ENCODE peak calls at places on chromosomes 4 and X, in six cellular contexts. Z, X, P, G, V and J are unnamed samples.

GRCh38 chr4:88240297-88240714 is 44.1 kb downstream of the PPM1K start:
- DNase-seq in V (peak; percentile 72), Z (peak; percentile 59), X (peak; percentile 15), P (no peak), G (peak; percentile 17), J (no peak)

GRCh38 chr4:113784497-113785254 is 23.1 kb upstream of the CAMK2D start:
- DNase-seq in P (no peak), G (peak; percentile 99), V (no peak), X (peak; percentile 97), Z (no peak), J (peak; percentile 99)

GRCh38 chr4:124535004-124535403 is 177.5 kb downstream of the ANKRD50 start:
- DNase-seq in X (no peak), V (no peak), G (no peak), Z (no peak), P (no peak), J (no peak)

GRCh38 chr4:114601304-114602052 is 2.9 kb downstream of the UGT8 start:
- DNase-seq in P (peak; percentile 32), X (no peak), G (no peak), V (no peak), Z (no peak), J (no peak)

GRCh38 chr4:174996079-174996478 is 77.9 kb downstream of the ADAM29 start:
- DNase-seq in G (no peak), V (no peak), X (no peak), P (no peak), Z (no peak), J (no peak)

GRCh38 chr4:105896461-105896939 is 1.2 kb downstream of the NPNT start:
- DNase-seq in V (no peak), X (no peak), Z (no peak), G (no peak), P (no peak), J (no peak)

GRCh38 chrX:45537936-45538335 is 337.3 kb upstream of the DIPK2B start:
- DNase-seq in G (no peak), P (no peak), X (peak; percentile 22), Z (no peak), V (no peak), J (no peak)

GRCh38 chr4:188719794-188720193 is 580.6 kb downstream of the TRIML1 start:
- DNase-seq in P (no peak), X (no peak), V (no peak), Z (no peak), G (no peak), J (no peak)

GRCh38 chr4:7366180-7366957 is 68.4 kb downstream of the PSAPL1 start:
- DNase-seq in P (no peak), G (no peak), V (no peak), X (no peak), Z (no peak), J (no peak)

GRCh38 chr4:81845761-81846160 is 374.1 kb upstream of the RASGEF1B start:
- DNase-seq in Z (no peak), V (no peak), P (no peak), G (no peak), X (peak; percentile 55), J (no peak)

DNA sequence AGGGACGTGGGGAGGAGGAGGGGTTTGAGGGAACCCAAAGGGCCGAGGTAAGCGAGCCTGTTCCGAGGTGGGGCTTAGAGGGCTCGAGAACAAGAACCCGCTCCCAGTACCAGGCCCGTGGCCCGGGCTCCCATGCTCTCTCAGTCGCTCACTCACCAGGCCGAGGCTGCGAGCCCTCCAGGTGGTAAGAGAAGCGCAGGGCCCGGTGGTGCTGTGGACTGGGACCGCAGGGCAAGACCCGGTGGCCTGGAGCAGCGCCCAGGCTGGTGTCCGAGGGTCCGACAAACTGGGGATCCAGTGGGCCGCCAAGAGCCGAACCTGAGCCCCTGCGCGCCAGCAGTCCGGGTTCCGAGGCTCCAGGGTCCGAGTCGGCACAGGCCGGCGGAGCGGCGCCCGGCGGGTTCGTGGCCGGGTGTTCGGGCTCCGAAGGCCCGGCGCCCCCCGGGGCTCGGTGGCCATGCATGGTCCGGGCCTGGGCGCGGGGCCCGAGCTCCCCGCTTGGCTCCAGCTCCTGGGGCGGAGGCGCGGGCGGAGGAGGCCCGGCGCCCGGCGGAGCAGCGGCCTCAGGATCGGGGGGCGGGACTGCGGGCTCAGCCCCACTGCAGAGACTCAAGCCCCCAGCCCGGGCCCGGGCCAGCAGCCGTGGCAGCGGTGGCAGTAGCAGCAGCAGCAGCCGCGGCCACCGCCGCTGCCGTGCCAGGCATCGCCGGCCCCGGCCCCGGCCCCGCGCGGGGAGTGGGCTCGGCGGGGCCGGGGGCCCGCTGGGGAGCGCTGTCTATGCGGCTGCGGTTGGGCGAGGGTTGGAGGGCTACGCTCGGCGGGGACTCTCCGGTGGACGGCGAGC is 842 bp downstream of the FGD1 start:
- DNase-seq in X (peak; percentile 34), Z (peak; percentile 33), P (no peak), G (peak; percentile 18), V (no peak), J (peak; percentile 35)
- H3K4me3 ChIP-seq in X (peak overlapping the region; percentile 76), Z (peak overlapping the region; percentile 46), P (no peak overlapping the region), G (peak overlapping the region; percentile 64), V (peak overlapping the region; percentile 76), J (peak overlapping the region; percentile 71)

DNA sequence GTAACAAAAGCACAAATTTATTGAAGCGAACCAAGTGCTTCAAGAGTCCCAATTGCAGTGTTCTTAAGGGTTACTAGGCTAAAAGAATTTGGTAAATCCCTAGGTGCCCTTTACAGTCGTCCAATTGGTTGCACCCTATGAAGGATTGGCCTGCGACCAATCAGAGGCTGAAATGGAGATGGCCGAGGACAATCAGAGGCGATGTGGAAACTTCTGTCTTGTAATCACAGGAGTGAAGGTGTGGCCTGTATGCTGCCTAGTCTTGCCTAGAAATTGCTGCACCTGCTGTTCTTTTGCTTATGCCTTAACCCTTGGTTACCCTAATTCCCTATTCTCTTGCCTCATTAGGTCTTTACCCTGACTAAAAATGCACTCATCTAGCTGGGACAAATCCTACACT is 1.1 kb upstream of the DCK start:
- DNase-seq in V (no peak), Z (no peak), G (peak; percentile 22), P (no peak), X (no peak), J (no peak)
- H3K4me3 ChIP-seq in V (peak overlapping the region; percentile 84), Z (peak overlapping the region; percentile 77), G (peak overlapping the region; percentile 93), P (peak overlapping the region; percentile 82), X (no peak overlapping the region), J (peak overlapping the region; percentile 82)

DNA sequence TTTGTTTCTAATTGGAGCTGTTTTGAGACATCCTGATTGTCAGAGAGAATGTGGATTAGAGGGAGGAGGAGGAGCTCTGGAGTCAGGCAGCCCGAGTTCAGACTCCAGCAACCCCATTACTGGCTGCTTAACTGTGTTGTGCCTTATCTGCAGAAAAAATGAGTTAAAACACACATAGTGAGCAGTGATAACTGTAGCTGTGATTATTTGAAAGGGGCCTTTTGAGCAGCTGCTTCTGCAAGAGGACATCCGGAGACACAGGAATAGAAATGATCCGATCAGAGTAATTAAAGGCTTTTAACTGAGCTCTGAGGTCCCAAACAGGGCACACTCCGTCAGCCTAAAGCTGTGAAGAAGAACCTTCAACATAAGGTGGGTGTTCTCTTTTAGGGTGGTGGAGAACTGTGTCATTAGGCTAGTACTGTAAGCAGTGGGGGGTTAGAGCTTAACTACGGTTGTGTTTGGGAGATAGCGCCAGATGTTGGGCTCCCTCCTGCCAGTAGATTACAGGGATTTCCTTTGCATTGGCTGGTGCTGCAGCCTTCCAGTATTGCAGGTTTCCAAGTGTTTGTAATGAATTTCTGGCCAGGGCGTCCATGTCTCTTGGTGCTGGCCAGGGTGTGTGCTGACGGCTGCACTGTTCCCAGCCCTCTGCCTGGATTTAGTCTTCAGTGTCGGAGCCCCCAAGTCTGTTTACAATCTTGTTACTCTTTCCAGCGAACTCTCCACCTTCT is 24.3 kb downstream of the ADD1 start:
- DNase-seq in V (peak; percentile 33), X (peak; percentile 63), P (no peak), G (no peak), Z (peak; percentile 34), J (peak; percentile 61)
- H3K4me3 ChIP-seq in V (peak overlapping the region; percentile 59), X (peak overlapping the region; percentile 3), P (no peak overlapping the region), G (peak overlapping the region; percentile 10), Z (no peak overlapping the region), J (peak overlapping the region; percentile 55)

GRCh38 chrX:135295944-135296305 is 13.4 kb upstream of the ETDC start:
- DNase-seq in P (no peak), G (no peak), X (no peak), V (no peak), Z (no peak), J (no peak)
- H3K4me3 ChIP-seq in P (peak overlapping the region; percentile 54), G (peak overlapping the region; percentile 19), X (peak overlapping the region; percentile 29), V (peak overlapping the region; percentile 51), Z (no peak overlapping the region), J (no peak overlapping the region)

GRCh38 chr4:184448828-184449227 is 25.5 kb downstream of the IRF2 start:
- DNase-seq in P (no peak), G (peak; percentile 76), V (peak; percentile 52), X (peak; percentile 83), Z (peak; percentile 68), J (peak; percentile 62)
- H3K4me3 ChIP-seq in P (peak overlapping the region; percentile 21), G (peak overlapping the region; percentile 47), V (peak overlapping the region; percentile 59), X (no peak overlapping the region), Z (peak overlapping the region; percentile 41), J (peak overlapping the region; percentile 64)

GRCh38 chrX:56763556-56764152 is 34.6 kb downstream of the NBDY start:
- DNase-seq in X (no peak), G (peak; percentile 77), V (no peak), P (no peak), Z (peak; percentile 82), J (no peak)
- H3K4me3 ChIP-seq in X (no peak overlapping the region), G (peak overlapping the region; percentile 59), V (no peak overlapping the region), P (peak overlapping the region; percentile 64), Z (peak overlapping the region; percentile 37), J (no peak overlapping the region)

DNA sequence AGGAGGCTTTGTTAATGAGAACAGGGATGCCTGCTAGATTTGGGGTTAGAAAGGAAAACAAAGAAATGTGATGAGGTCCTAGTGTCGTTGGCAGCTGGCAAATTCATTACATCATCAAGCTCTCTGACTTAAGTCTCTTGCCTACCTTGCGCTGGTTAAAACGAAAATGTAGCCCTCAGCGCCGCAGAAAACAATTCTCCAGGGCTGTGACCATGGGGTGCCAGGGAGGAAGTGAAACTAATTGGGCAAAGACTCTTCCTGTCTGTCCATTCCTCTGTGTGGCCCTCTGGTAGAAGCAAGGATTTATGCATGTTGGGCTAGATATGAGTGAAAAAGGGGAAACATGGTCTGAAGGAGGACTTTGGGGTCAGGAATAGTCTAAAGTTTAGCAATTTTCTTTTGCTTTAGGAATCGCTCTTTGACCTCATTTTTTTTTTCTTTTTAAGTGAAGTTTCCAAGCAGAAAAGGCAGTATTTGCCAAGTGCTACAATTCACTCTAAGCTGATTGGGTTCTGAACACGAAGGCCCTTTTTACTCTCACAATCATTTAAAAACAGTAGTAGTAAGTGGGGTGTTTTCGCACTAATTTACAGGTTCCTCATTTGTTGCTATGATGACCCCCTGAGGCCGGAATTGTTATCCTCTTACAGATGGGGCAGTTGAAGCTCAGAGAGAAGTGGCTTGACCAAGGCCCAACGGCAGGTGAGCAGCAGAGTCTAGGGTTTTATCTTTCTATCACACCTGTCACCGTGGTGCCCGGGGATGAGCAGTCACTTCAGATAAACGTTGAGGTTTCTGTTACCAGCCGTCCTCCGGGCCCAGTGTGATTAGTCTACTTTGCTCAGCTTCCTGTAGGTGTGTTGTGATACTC is 27.3 kb upstream of the CHRNA9 start:
- DNase-seq in V (peak; percentile 18), G (no peak), Z (no peak), X (no peak), P (peak; percentile 84), J (no peak)
- H3K4me3 ChIP-seq in V (no peak overlapping the region), G (no peak overlapping the region), Z (no peak overlapping the region), X (no peak overlapping the region), P (peak overlapping the region; percentile 35), J (no peak overlapping the region)